ENCODE peak calls at places on chromosomes 3 and 15, in ten cellular contexts. G is A549, N is cardiac muscle cell, P is cardiac fibroblast, S is heart left ventricle, A is HCT116, B is IMR-90, W is astrocyte of the spinal cord, D is fibroblast of pulmonary artery, F is fibroblast of lung. K is an unnamed sample.

GRCh38 chr15:82647045-82647834 is at the start of gene CPEB1:
- DNase-seq in A (no peak), S (peak; percentile 72), W (peak; percentile 5), F (peak; percentile 34), D (peak; percentile 26), B (peak; percentile 30), G (peak; percentile 66), P (peak; percentile 27), N (peak; percentile 45), K (no peak)

GRCh38 chr3:46954178-46954577 is 22.4 kb downstream of the CCDC12 start:
- DNase-seq in G (no peak), D (no peak), A (no peak), F (no peak), W (no peak), S (peak; percentile 1), N (no peak), B (no peak), P (no peak), K (no peak)

GRCh38 chr3:127612966-127613365 is 14.8 kb downstream of the MCM2 start:
- DNase-seq in W (peak; percentile 52), D (peak; percentile 29), S (no peak), A (no peak), N (no peak), P (peak; percentile 21), G (no peak), B (no peak), F (peak; percentile 73), K (no peak)

GRCh38 chr3:182739619-182740018 is 53.7 kb upstream of the ATP11B start:
- DNase-seq in A (no peak), W (peak; percentile 59), G (no peak), N (no peak), D (peak; percentile 29), S (no peak), B (peak; percentile 75), P (peak; percentile 39), F (peak; percentile 50), K (peak; percentile 43)

GRCh38 chr3:33821989-33822388 is 23.6 kb downstream of the PDCD6IP start:
- DNase-seq in S (no peak), W (no peak), F (no peak), A (no peak), B (no peak), P (no peak), D (no peak), N (no peak), G (no peak), K (no peak)

GRCh38 chr3:127206154-127206553 is 13.2 kb downstream of the PRR23E start:
- DNase-seq in P (no peak), G (no peak), W (no peak), A (no peak), N (no peak), B (no peak), F (no peak), D (no peak), S (peak; percentile 9), K (no peak)

GRCh38 chr3:13657660-13658435 is 108.9 kb downstream of the FBLN2 start:
- DNase-seq in W (peak; percentile 15), P (peak; percentile 31), N (peak; percentile 69), B (peak; percentile 22), F (no peak), D (peak; percentile 38), A (peak; percentile 26), G (peak; percentile 45), S (no peak), K (no peak)

GRCh38 chr3:27080126-27080525 is 289.1 kb downstream of the NEK10 start:
- DNase-seq in A (no peak), N (no peak), W (no peak), D (no peak), P (no peak), B (no peak), G (no peak), S (no peak), F (peak; percentile 16), K (no peak)

GRCh38 chr15:40685376-40685775 is 9.6 kb upstream of the RAD51 start:
- DNase-seq in N (no peak), B (no peak), W (no peak), S (no peak), D (no peak), F (no peak), A (no peak), G (no peak), P (no peak), K (no peak)

GRCh38 chr3:52532838-52533622 is 627 bp downstream of the NT5DC2 start:
- DNase-seq in G (no peak), S (peak; percentile 70), F (peak; percentile 15), D (peak; percentile 12), N (peak; percentile 63), P (peak; percentile 30), A (no peak), W (peak; percentile 18), B (no peak), K (no peak)

GRCh38 chr3:55169608-55170010 is 241.8 kb upstream of the LRTM1 start:
- DNase-seq in S (no peak), P (peak; percentile 99), G (peak; percentile 1), F (peak; percentile 100), N (no peak), B (peak; percentile 100), A (no peak), W (peak; percentile 98), D (peak; percentile 95), K (peak; percentile 100)

GRCh38 chr3:99760602-99761001 is 57.1 kb upstream of the CMSS1 start:
- DNase-seq in G (no peak), W (no peak), B (peak; percentile 18), F (peak; percentile 87), D (peak; percentile 38), A (no peak), S (no peak), P (no peak), N (no peak), K (no peak)

GRCh38 chr3:99755831-99756230 is 61.8 kb upstream of the CMSS1 start:
- DNase-seq in G (no peak), F (peak; percentile 51), N (no peak), B (no peak), A (no peak), D (no peak), P (peak; percentile 50), W (peak; percentile 51), S (no peak), K (no peak)

GRCh38 chr3:99758502-99759177 is 59.0 kb upstream of the CMSS1 start:
- DNase-seq in W (no peak), P (no peak), G (no peak), B (no peak), N (peak; percentile 8), F (no peak), D (no peak), S (no peak), A (no peak), K (no peak)

GRCh38 chr3:99761415-99761981 is 56.2 kb upstream of the CMSS1 start:
- DNase-seq in F (peak; percentile 64), P (no peak), G (no peak), W (no peak), B (no peak), S (no peak), A (no peak), D (no peak), N (peak; percentile 18), K (no peak)

DNA sequence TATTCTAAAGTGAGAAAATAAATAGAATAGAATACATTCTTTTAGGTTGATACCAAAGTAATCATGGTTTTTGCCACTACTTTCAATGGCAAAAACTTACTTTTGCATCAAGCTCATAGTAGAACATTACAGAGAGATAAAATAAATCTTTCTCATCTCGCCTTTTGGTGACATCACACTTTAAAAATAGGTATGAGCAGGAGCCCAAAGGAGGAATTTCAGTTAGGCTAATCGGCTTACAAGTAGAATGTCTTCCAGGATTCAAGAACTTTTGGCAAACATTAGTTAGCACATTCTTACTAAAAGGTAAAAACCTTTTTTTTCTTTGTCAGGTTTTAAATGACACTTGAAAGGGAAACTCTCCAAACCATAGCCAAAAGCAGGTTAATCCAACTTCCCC is 59.7 kb upstream of the CMSS1 start:
- DNase-seq in D (no peak), P (no peak), F (peak; percentile 52), S (no peak), W (no peak), G (no peak), B (no peak), A (no peak), N (no peak), K (no peak)
- H3K4me3 ChIP-seq in D (no peak overlapping the region), P (no peak overlapping the region), F (no peak overlapping the region), S (no peak overlapping the region), W (no peak overlapping the region), G (no peak overlapping the region), B (no peak overlapping the region), A (no peak overlapping the region), N (no peak overlapping the region), K (no peak overlapping the region)

GRCh38 chr15:72994778-72995177 is 57.5 kb upstream of the NEO1 start:
- DNase-seq in W (no peak), D (no peak), A (no peak), F (no peak), G (no peak), S (no peak), P (no peak), N (no peak), B (no peak), K (no peak)
- H3K4me3 ChIP-seq in W (no peak overlapping the region), D (no peak overlapping the region), A (no peak overlapping the region), F (peak overlapping the region; percentile 31), G (no peak overlapping the region), S (no peak overlapping the region), P (no peak overlapping the region), N (no peak overlapping the region), B (no peak overlapping the region), K (no peak overlapping the region)

GRCh38 chr3:10366681-10367101 is 45.8 kb upstream of the SEC13 start:
- DNase-seq in B (peak; percentile 100), S (no peak), D (peak; percentile 97), F (peak; percentile 99), P (peak; percentile 97), G (peak; percentile 67), A (peak; percentile 90), N (no peak), W (peak; percentile 100), K (peak; percentile 98)
- H3K4me3 ChIP-seq in B (no peak overlapping the region), S (no peak overlapping the region), D (no peak overlapping the region), F (no peak overlapping the region), P (no peak overlapping the region), G (no peak overlapping the region), A (peak overlapping the region; percentile 34), N (no peak overlapping the region), W (no peak overlapping the region), K (no peak overlapping the region)

GRCh38 chr15:74769463-74770025 is 12.3 kb upstream of the CSK start:
- DNase-seq in D (no peak), F (no peak), P (no peak), B (no peak), S (no peak), N (no peak), A (no peak), G (no peak), W (no peak), K (no peak)

GRCh38 chr15:74768099-74768770 is 13.6 kb upstream of the CSK start:
- DNase-seq in A (no peak), D (no peak), N (no peak), F (no peak), W (no peak), S (no peak), P (no peak), B (no peak), G (no peak), K (no peak)

GRCh38 chr15:74770211-74770892 is 11.5 kb upstream of the CSK start:
- DNase-seq in W (no peak), F (no peak), P (no peak), G (no peak), D (no peak), N (no peak), A (no peak), S (no peak), B (no peak), K (no peak)

GRCh38 chr15:74767167-74768098 is 14.4 kb upstream of the CSK start:
- DNase-seq in F (no peak), D (no peak), P (no peak), W (no peak), G (no peak), B (no peak), N (no peak), S (no peak), A (no peak), K (no peak)

GRCh38 chr15:74768771-74769342 is 13.0 kb upstream of the CSK start:
- DNase-seq in N (peak; percentile 79), P (peak; percentile 58), S (peak; percentile 83), A (peak; percentile 42), D (peak; percentile 53), G (peak; percentile 71), F (peak; percentile 29), W (peak; percentile 33), B (peak; percentile 41), K (no peak)
- H3K4me3 ChIP-seq in N (no peak overlapping the region), P (no peak overlapping the region), S (peak overlapping the region; percentile 27), A (peak overlapping the region; percentile 36), D (no peak overlapping the region), G (peak overlapping the region; percentile 26), F (no peak overlapping the region), W (no peak overlapping the region), B (no peak overlapping the region), K (peak overlapping the region; percentile 20)

K was measured in skeletal muscle cell.